ENCODE peak calls at places on chromosome 1, in five cellular contexts. One of them, this sample, is unnamed.

GRCh38 chr1:53595906-53596305 is 136.7 kb downstream of the DMRTB1 start:
- DNase-seq in HTR-8/SVneo: no peak
- DNase-seq in upper lobe of right lung: no peak
- DNase-seq in EH: no peak
- DNase-seq in fibroblast of the aortic adventitia: no peak
- DNase-seq in this sample: no peak

GRCh38 chr1:12525311-12526181 is 92.5 kb downstream of the DHRS3 start:
- DNase-seq in HTR-8/SVneo: no peak
- DNase-seq in upper lobe of right lung: peak
- DNase-seq in EH: peak
- DNase-seq in fibroblast of the aortic adventitia: no peak
- DNase-seq in this sample: no peak

GRCh38 chr1:205915354-205915990 is 27.8 kb downstream of the SLC26A9 start:
- DNase-seq in HTR-8/SVneo: no peak
- DNase-seq in upper lobe of right lung: no peak
- DNase-seq in EH: peak
- DNase-seq in fibroblast of the aortic adventitia: no peak
- DNase-seq in this sample: no peak

GRCh38 chr1:159832309-159832708 is 5.6 kb downstream of the SLAMF8 start:
- DNase-seq in HTR-8/SVneo: no peak
- DNase-seq in upper lobe of right lung: no peak
- DNase-seq in EH: peak
- DNase-seq in fibroblast of the aortic adventitia: no peak
- DNase-seq in this sample: no peak

GRCh38 chr1:58361134-58361533 is 185.4 kb downstream of the OMA1 start:
- DNase-seq in HTR-8/SVneo: no peak
- DNase-seq in upper lobe of right lung: no peak
- DNase-seq in EH: no peak
- DNase-seq in fibroblast of the aortic adventitia: no peak
- DNase-seq in this sample: no peak

GRCh38 chr1:109267743-109268300 is 15.1 kb downstream of the PSRC1 start:
- DNase-seq in HTR-8/SVneo: no peak
- DNase-seq in upper lobe of right lung: no peak
- DNase-seq in EH: no peak
- DNase-seq in fibroblast of the aortic adventitia: no peak
- DNase-seq in this sample: no peak

GRCh38 chr1:15036101-15036500 is 117.4 kb upstream of the TMEM51 start:
- DNase-seq in HTR-8/SVneo: no peak
- DNase-seq in upper lobe of right lung: no peak
- DNase-seq in EH: no peak
- DNase-seq in fibroblast of the aortic adventitia: no peak
- DNase-seq in this sample: no peak

GRCh38 chr1:108512239-108513071 is 47.4 kb upstream of the EEIG2 start:
- DNase-seq in HTR-8/SVneo: no peak
- DNase-seq in upper lobe of right lung: no peak
- DNase-seq in EH: peak
- DNase-seq in fibroblast of the aortic adventitia: peak
- DNase-seq in this sample: peak

GRCh38 chr1:165306543-165307434 is 49.7 kb downstream of the LMX1A start:
- DNase-seq in HTR-8/SVneo: no peak
- DNase-seq in upper lobe of right lung: no peak
- DNase-seq in EH: no peak
- DNase-seq in fibroblast of the aortic adventitia: no peak
- DNase-seq in this sample: no peak

GRCh38 chr1:203263496-203263895 is 34.0 kb upstream of the CHIT1 start:
- DNase-seq in HTR-8/SVneo: no peak
- DNase-seq in upper lobe of right lung: no peak
- DNase-seq in EH: no peak
- DNase-seq in fibroblast of the aortic adventitia: no peak
- DNase-seq in this sample: no peak

GRCh38 chr1:2230781-2231666 is 2.9 kb downstream of the SKI start:
- DNase-seq in HTR-8/SVneo: no peak
- DNase-seq in upper lobe of right lung: peak
- DNase-seq in EH: peak
- DNase-seq in fibroblast of the aortic adventitia: no peak
- DNase-seq in this sample: peak

GRCh38 chr1:104765115-104765514 is 1015.4 kb downstream of the AMY1C start:
- DNase-seq in HTR-8/SVneo: no peak
- DNase-seq in upper lobe of right lung: no peak
- DNase-seq in EH: no peak
- DNase-seq in fibroblast of the aortic adventitia: no peak
- DNase-seq in this sample: no peak

GRCh38 chr1:58618303-58618702 is 41.3 kb upstream of the TACSTD2 start:
- DNase-seq in HTR-8/SVneo: peak
- DNase-seq in upper lobe of right lung: no peak
- DNase-seq in EH: peak
- DNase-seq in fibroblast of the aortic adventitia: peak
- DNase-seq in this sample: peak

GRCh38 chr1:34899906-34900305 is 29.5 kb downstream of the DLGAP3 start:
- DNase-seq in HTR-8/SVneo: no peak
- DNase-seq in upper lobe of right lung: no peak
- DNase-seq in EH: no peak
- DNase-seq in fibroblast of the aortic adventitia: no peak
- DNase-seq in this sample: no peak

GRCh38 chr1:56502700-56503245 is 76.6 kb downstream of the PLPP3 start:
- DNase-seq in HTR-8/SVneo: no peak
- DNase-seq in upper lobe of right lung: no peak
- DNase-seq in EH: no peak
- DNase-seq in fibroblast of the aortic adventitia: peak
- DNase-seq in this sample: no peak

GRCh38 chr1:156714830-156715229 is 9.4 kb upstream of the CRABP2 start:
- DNase-seq in HTR-8/SVneo: no peak
- DNase-seq in upper lobe of right lung: no peak
- DNase-seq in EH: no peak
- DNase-seq in fibroblast of the aortic adventitia: no peak
- DNase-seq in this sample: no peak

GRCh38 chr1:22527555-22528296 is 35.6 kb upstream of the EPHA8 start:
- DNase-seq in HTR-8/SVneo: no peak
- DNase-seq in upper lobe of right lung: no peak
- DNase-seq in EH: peak
- DNase-seq in fibroblast of the aortic adventitia: peak
- DNase-seq in this sample: no peak

This sample was measured in RKO.